ENCODE peak calls at places on chromosomes 1 and 21, in seven cellular contexts. L, W, I, F, S, K and A are unnamed samples.

GRCh38 chr1:42165511-42166210 is 1.1 kb upstream of the GUCA2A start:
- DNase-seq in S (peak), L (peak), W (no peak), I (peak), K (no peak), F (no peak), A (peak)

GRCh38 chr21:45454924-45455315 is 50.0 kb downstream of the COL18A1 start:
- DNase-seq in S (no peak), L (no peak), I (no peak), W (no peak), F (no peak), K (no peak), A (no peak)

GRCh38 chr21:33205476-33205875 is 24.3 kb upstream of the IFNAR2 start:
- DNase-seq in W (no peak), I (no peak), L (no peak), F (no peak), S (no peak), K (no peak), A (no peak)

GRCh38 chr1:24866211-24867063 is 63.6 kb downstream of the RUNX3 start:
- DNase-seq in I (no peak), K (no peak), F (no peak), L (no peak), S (no peak), W (no peak), A (no peak)

GRCh38 chr1:112882271-112882744 is 73.7 kb downstream of the SLC16A1 start:
- DNase-seq in W (no peak), S (no peak), F (no peak), K (no peak), I (no peak), L (no peak), A (no peak)

GRCh38 chr1:231045318-231045717 is 5.3 kb upstream of the FAM89A start:
- DNase-seq in K (no peak), I (no peak), S (no peak), F (no peak), L (no peak), W (no peak), A (no peak)

GRCh38 chr1:46522184-46522968 is 29.1 kb downstream of the KNCN start:
- DNase-seq in F (no peak), W (no peak), S (no peak), I (no peak), L (peak), K (no peak), A (no peak)

GRCh38 chr1:192604979-192605620 is 29.5 kb downstream of the RGS1 start:
- DNase-seq in F (no peak), I (no peak), S (no peak), W (no peak), K (no peak), L (no peak), A (peak)

GRCh38 chr1:54985556-54985955 is 5.1 kb downstream of the TMEM61 start:
- DNase-seq in L (no peak), F (no peak), K (no peak), W (no peak), S (no peak), I (no peak), A (no peak)

GRCh38 chr21:46674430-46675007 is 39.0 kb downstream of the PRMT2 start:
- DNase-seq in W (no peak), S (no peak), I (no peak), L (no peak), F (no peak), K (no peak), A (no peak)

GRCh38 chr1:59142663-59143487 is 154.0 kb upstream of the FGGY start:
- DNase-seq in K (no peak), F (no peak), S (peak), L (peak), I (peak), W (no peak), A (peak)

GRCh38 chr1:82801151-82801550 is 1000.4 kb downstream of the ADGRL2 start:
- DNase-seq in W (no peak), L (no peak), K (no peak), F (no peak), S (no peak), I (peak), A (no peak)

GRCh38 chr1:21590116-21590905 is 78.8 kb downstream of the RAP1GAP start:
- DNase-seq in I (no peak), W (no peak), F (no peak), S (no peak), L (no peak), K (no peak), A (peak)

GRCh38 chr1:21592086-21592865 is 76.9 kb downstream of the RAP1GAP start:
- DNase-seq in F (no peak), K (no peak), L (no peak), S (no peak), I (no peak), W (no peak), A (no peak)

GRCh38 chr1:21593231-21593630 is 75.9 kb downstream of the RAP1GAP start:
- DNase-seq in I (no peak), K (no peak), S (no peak), L (no peak), W (no peak), F (no peak), A (no peak)

GRCh38 chr1:21589618-21590017 is 79.5 kb downstream of the RAP1GAP start:
- DNase-seq in K (no peak), S (no peak), F (no peak), L (no peak), I (no peak), W (no peak), A (no peak)

GRCh38 chr1:21590906-21591301 is 78.3 kb downstream of the RAP1GAP start:
- DNase-seq in K (no peak), S (no peak), W (no peak), L (no peak), F (no peak), I (no peak), A (no peak)
- H3K27ac ChIP-seq in K (no peak), S (no peak), W (no peak), L (no peak), F (no peak), I (no peak), A (no peak)

DNA sequence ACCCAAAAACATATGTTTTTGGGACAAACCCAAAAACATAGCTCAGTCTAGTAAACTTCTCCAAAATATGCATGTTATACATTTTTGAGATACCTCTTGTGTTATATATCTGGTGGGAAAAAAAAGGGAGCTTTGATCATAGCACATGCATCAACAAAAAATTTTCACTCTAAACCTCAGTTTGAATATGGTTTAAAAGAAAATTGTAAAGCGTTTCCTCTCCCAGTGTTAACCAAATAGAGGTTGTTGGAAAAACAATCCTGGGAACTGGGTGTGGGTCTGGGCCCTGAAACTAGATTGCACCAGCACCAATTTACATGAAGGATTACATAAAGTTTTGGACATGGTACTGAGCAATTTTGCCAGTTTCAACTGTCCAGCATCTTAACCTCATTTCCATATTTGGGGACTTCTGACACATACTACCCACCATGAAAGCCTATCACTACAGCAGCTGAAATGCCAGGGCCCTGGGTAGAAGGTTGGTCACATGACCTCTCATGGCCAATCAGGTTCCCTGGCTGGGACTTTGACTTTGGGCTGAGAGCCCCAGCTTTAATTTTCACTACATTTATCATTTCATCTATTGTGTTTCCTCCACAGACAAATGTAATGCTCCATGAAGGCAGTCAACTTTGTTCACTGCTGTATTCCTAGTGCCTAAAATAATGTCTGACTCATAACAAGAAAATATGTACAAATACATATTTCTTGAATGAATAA is 150.7 kb downstream of the SETD4 start:
- DNase-seq in L (peak), F (no peak), S (no peak), W (no peak), K (no peak), I (no peak), A (no peak)
- H2AK5ac ChIP-seq in L (no peak), F (no peak), S (no peak), W (no peak), K (no peak), I (no peak), A (no peak)

GRCh38 chr1:2383576-2383975 is 7.8 kb downstream of the MORN1 start:
- DNase-seq in F (no peak), W (no peak), K (no peak), L (no peak), I (no peak), S (no peak), A (no peak)

GRCh38 chr1:2385606-2386280 is 5.6 kb downstream of the MORN1 start:
- DNase-seq in L (no peak), W (no peak), S (no peak), I (no peak), F (no peak), K (no peak), A (no peak)

GRCh38 chr1:2386636-2387611 is 4.4 kb downstream of the MORN1 start:
- DNase-seq in K (no peak), L (no peak), W (no peak), I (no peak), S (no peak), F (no peak), A (no peak)

GRCh38 chr1:2384130-2384860 is 7.1 kb downstream of the MORN1 start:
- DNase-seq in W (no peak), I (no peak), K (no peak), F (no peak), L (no peak), S (no peak), A (no peak)

DNA sequence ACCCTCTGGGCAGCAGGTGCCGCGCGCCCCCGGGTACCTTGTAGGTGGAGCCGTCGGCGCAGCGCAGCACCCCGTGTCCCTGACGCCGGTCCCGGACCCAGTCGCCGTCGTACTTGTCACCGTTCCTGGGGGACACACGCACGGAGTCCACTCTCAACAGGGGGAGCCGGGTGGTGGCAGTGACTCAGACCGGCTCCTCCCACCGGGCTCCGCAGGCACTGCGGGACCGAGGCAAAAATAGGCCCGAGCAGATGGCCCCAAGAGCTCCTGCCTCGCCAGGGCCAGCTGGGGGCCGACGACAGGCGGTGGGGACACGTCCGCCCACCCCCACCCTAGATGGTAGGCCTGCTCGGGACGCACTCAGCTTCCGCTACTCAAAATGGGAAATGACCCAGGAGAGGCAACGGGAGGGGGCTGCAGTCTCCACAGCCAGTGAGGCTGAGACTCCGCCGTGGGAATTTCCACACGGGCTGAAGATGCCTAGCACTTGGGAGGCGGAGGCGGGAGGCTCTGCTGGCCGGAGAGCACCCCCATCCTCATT is 6.3 kb downstream of the MORN1 start:
- DNase-seq in W (no peak), F (no peak), L (no peak), K (no peak), I (no peak), S (no peak), A (no peak)
- H3K23ac ChIP-seq in W (peak), F (no peak), L (no peak), K (no peak), I (no peak), S (no peak), A (no peak)

DNA sequence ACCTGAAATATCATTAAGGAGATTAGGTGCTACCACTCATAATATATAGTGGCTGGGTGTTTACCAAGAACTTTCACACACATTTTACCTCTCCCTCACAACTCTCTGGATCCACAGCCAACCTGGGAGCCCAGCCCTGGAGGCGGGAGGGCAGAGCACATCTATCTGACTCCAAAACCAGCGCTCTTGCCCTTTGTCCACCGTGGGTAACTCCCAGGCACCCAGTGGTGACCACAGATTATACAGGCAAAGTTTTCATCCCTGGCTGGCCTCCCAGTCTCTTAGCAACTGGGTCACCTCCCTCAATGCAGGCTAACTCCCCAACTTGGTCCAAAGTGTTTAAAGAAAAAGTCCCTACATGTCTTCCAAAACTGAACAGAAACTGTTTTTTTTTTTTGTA is 2.4 kb downstream of the PAQR7 start:
- DNase-seq in K (no peak), F (no peak), W (no peak), L (no peak), S (no peak), I (no peak), A (no peak)
- H3K27ac ChIP-seq in K (no peak), F (no peak), W (no peak), L (no peak), S (no peak), I (no peak), A (no peak)

GRCh38 chr1:119682141-119682540 is 29.6 kb upstream of the PHGDH start:
- DNase-seq in K (no peak), L (no peak), S (no peak), W (no peak), F (no peak), I (no peak), A (no peak)

GRCh38 chr1:119683893-119684292 is 27.8 kb upstream of the PHGDH start:
- DNase-seq in W (no peak), K (no peak), F (no peak), I (no peak), S (no peak), L (no peak), A (no peak)

GRCh38 chr1:119680723-119681122 is 31.0 kb upstream of the PHGDH start:
- DNase-seq in K (no peak), W (no peak), S (no peak), F (no peak), I (no peak), L (no peak), A (no peak)

GRCh38 chr1:119680193-119680592 is 31.5 kb upstream of the PHGDH start:
- DNase-seq in K (no peak), S (no peak), L (no peak), W (no peak), I (no peak), F (no peak), A (no peak)

DNA sequence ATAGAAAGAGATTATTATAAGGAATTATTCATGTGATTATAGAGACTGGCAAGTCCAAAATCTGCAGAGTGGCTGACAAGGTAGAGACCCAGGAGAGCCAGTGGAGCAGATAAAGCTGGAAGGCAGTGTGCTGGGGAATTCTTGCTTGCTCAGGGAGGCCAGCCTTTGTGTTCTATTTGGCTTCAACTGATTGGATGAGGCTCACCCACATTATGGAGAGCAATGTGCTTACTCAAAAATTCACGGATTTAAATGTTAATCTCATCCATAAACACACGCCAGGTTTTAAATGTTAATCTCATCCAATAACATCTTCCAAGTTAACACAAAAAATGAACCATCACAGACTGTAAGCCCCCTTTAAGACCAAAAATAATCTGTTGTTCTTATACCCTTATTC is 30.2 kb upstream of the PHGDH start:
- DNase-seq in W (no peak), L (no peak), S (no peak), K (no peak), I (no peak), F (no peak), A (no peak)
- H2AK5ac ChIP-seq in W (no peak), L (no peak), S (no peak), K (no peak), I (no peak), F (no peak), A (no peak)